ENCODE peak calls at places on chromosomes 4 and X, in eight cellular contexts. P is WTC11; Y is ecto neural progenitor cell; Z is caudate nucleus; G is psoas muscle; L is EL; D is immature natural killer cell; E is activated naive CD4-positive, alpha-beta T cell. X is an unnamed sample.

GRCh38 chr4:4443821-4444220 is 56.9 kb downstream of the NSG1 start:
- DNase-seq in E (no peak), L (peak), G (no peak), Z (no peak), D (no peak), P (no peak), Y (no peak), X (no peak)

GRCh38 chr4:98519268-98519993 is 139.0 kb downstream of the TSPAN5 start:
- DNase-seq in P (no peak), L (peak), E (no peak), G (no peak), Y (no peak), D (no peak), Z (no peak), X (no peak)

GRCh38 chrX:14899607-14900006 is 26.4 kb downstream of the MOSPD2 start:
- DNase-seq in E (no peak), P (no peak), Y (no peak), Z (no peak), G (no peak), D (no peak), L (peak), X (no peak)

GRCh38 chrX:97639526-97639925 is 755.8 kb downstream of the RPA4 start:
- DNase-seq in G (no peak), P (peak), D (no peak), E (no peak), Z (no peak), L (no peak), Y (peak), X (peak)

GRCh38 chrX:115362334-115363095 is 73.0 kb downstream of the LUZP4 start:
- DNase-seq in L (peak), P (no peak), Y (no peak), G (no peak), D (peak), Z (no peak), E (no peak), X (peak)

GRCh38 chr4:173505924-173506779 is 23.9 kb downstream of the HAND2 start:
- DNase-seq in L (peak), D (no peak), Z (no peak), E (no peak), G (no peak), Y (peak), P (peak), X (peak)

GRCh38 chrX:11464836-11465458 is 171.7 kb downstream of the AMELX start:
- DNase-seq in G (no peak), Y (no peak), P (no peak), Z (no peak), L (no peak), E (no peak), D (no peak), X (no peak)

GRCh38 chr4:22187203-22187835 is 238.7 kb upstream of the KCNIP4 start:
- DNase-seq in D (no peak), L (no peak), E (no peak), Z (no peak), Y (no peak), G (no peak), P (no peak), X (no peak)

GRCh38 chrX:38260231-38260630 is 39.6 kb upstream of the SRPX start:
- DNase-seq in L (peak), E (no peak), D (no peak), P (peak), G (no peak), Z (no peak), Y (no peak), X (peak)

GRCh38 chr4:121018543-121018942 is 53.8 kb downstream of the NDNF start:
- DNase-seq in Z (no peak), P (no peak), L (no peak), G (no peak), D (no peak), E (no peak), Y (no peak), X (no peak)

GRCh38 chrX:75278991-75279390 is 5.1 kb downstream of the UPRT start:
- DNase-seq in E (no peak), Z (no peak), L (no peak), Y (no peak), G (no peak), P (peak), D (no peak), X (no peak)

GRCh38 chr4:185115827-185116232 is 27.2 kb upstream of the SLC25A4 start:
- DNase-seq in D (no peak), P (peak), G (peak), Z (no peak), L (no peak), E (no peak), Y (peak), X (no peak)

GRCh38 chr4:66572949-66573348 is 902.7 kb upstream of the EPHA5 start:
- DNase-seq in Z (no peak), Y (no peak), E (no peak), G (no peak), D (no peak), L (peak), P (no peak), X (no peak)

GRCh38 chr4:172962564-172963353 is 205.9 kb upstream of the GALNT7 start:
- DNase-seq in D (no peak), G (no peak), Z (no peak), E (no peak), P (no peak), L (peak), Y (no peak), X (no peak)

GRCh38 chr4:1579834-1580686 is 104.1 kb downstream of the FAM53A start:
- DNase-seq in P (peak), L (peak), Z (no peak), Y (peak), G (peak), D (peak), E (peak), X (peak)

GRCh38 chr4:88006956-88007303 is 505 bp upstream of the PKD2 start:
- DNase-seq in G (no peak), D (no peak), L (peak), Z (no peak), E (no peak), P (peak), Y (peak), X (no peak)

GRCh38 chrX:108070891-108071290 is 20.5 kb downstream of the PSMD10 start:
- DNase-seq in Z (no peak), Y (no peak), E (no peak), P (no peak), D (no peak), L (peak), G (no peak), X (no peak)

GRCh38 chr4:53861856-53862610 is 202.4 kb downstream of the CHIC2 start:
- DNase-seq in L (peak), P (no peak), E (no peak), D (no peak), Y (no peak), Z (no peak), G (no peak), X (no peak)

GRCh38 chr4:154491341-154491679 is 289 bp downstream of the DCHS2 start:
- DNase-seq in L (peak), G (no peak), E (no peak), P (peak), D (no peak), Y (no peak), Z (no peak), X (peak)

GRCh38 chr4:70334681-70335080 is at the start of gene CABS1:
- DNase-seq in G (no peak), D (no peak), P (no peak), Y (no peak), L (no peak), Z (no peak), E (no peak), X (no peak)

GRCh38 chr4:106062452-106062875 is 167.2 kb downstream of the NPNT start:
- DNase-seq in Z (no peak), E (no peak), D (no peak), L (peak), P (no peak), Y (no peak), G (no peak), X (no peak)

GRCh38 chrX:123756320-123756719 is 23.5 kb upstream of the THOC2 start:
- DNase-seq in E (no peak), G (no peak), L (peak), Z (no peak), D (no peak), Y (no peak), P (no peak), X (no peak)

GRCh38 chr4:85938062-85938461 is 421.8 kb downstream of the MAPK10 start:
- DNase-seq in Z (no peak), P (no peak), D (no peak), E (no peak), L (no peak), G (no peak), Y (no peak), X (no peak)

GRCh38 chr4:24433515-24434192 is 150.7 kb downstream of the DHX15 start:
- DNase-seq in E (no peak), Y (no peak), P (no peak), G (peak), Z (no peak), D (no peak), L (no peak), X (peak)

GRCh38 chr4:99201687-99202086 is 17.4 kb downstream of the ADH6 start:
- DNase-seq in Z (no peak), D (no peak), P (no peak), E (no peak), L (no peak), Y (no peak), G (no peak), X (no peak)

GRCh38 chr4:108611360-108611759 is 9.0 kb upstream of the RPL34 start:
- DNase-seq in L (peak), Z (no peak), D (no peak), G (no peak), P (no peak), E (no peak), Y (no peak), X (no peak)

GRCh38 chr4:80128941-80129340 is 55.9 kb upstream of the ANTXR2 start:
- DNase-seq in D (no peak), Y (no peak), Z (no peak), G (no peak), E (no peak), L (no peak), P (no peak), X (no peak)

GRCh38 chr4:128241981-128242380 is 45.6 kb downstream of the PGRMC2 start:
- DNase-seq in G (no peak), P (no peak), E (no peak), D (no peak), L (no peak), Y (no peak), Z (no peak), X (no peak)

GRCh38 chrX:46407753-46408130 is 137.5 kb downstream of the ZNF674 start:
- DNase-seq in L (peak), E (no peak), D (no peak), Z (no peak), G (no peak), Y (no peak), P (no peak), X (no peak)

GRCh38 chr4:106585920-106586349 is 217.4 kb upstream of the GIMD1 start:
- DNase-seq in L (peak), Z (no peak), Y (no peak), G (no peak), P (no peak), D (no peak), E (no peak), X (no peak)

GRCh38 chr4:2135083-2135482 is 76.0 kb downstream of the NAT8L start:
- DNase-seq in E (no peak), D (peak), Y (no peak), Z (no peak), L (peak), G (no peak), P (no peak), X (no peak)

GRCh38 chr4:87251104-87251503 is 30.7 kb upstream of the KLHL8 start:
- DNase-seq in D (no peak), G (no peak), L (no peak), Z (peak), P (no peak), E (no peak), Y (no peak), X (no peak)

GRCh38 chr4:7254736-7255487 is 62.6 kb downstream of the SORCS2 start:
- DNase-seq in E (no peak), Z (no peak), L (no peak), Y (no peak), P (no peak), G (no peak), D (no peak), X (peak)

X was measured in WERI-Rb-1.